ENCODE peak calls at places on chromosomes 1 and 21, in four cellular contexts. C is K562, B is HepG2, O is GM12878. W is an unnamed sample.

GRCh38 chr1:84117868-84118267 is 26.2 kb upstream of the PRKACB start:
- DNase-seq in C (no peak), B (no peak), O (no peak), W (no peak)

GRCh38 chr1:55285849-55286248 is 70.7 kb upstream of the USP24 start:
- DNase-seq in C (no peak), B (no peak), O (no peak), W (no peak)

GRCh38 chr1:47690341-47691244 is 252.7 kb downstream of the FOXD2 start:
- DNase-seq in C (no peak), B (no peak), O (no peak), W (peak)

GRCh38 chr1:179082308-179083030 is 599 bp downstream of the TOR3A start:
- DNase-seq in C (peak), B (peak), O (no peak), W (peak)

GRCh38 chr1:82978461-82979324 is 1020.2 kb downstream of the TTLL7 start:
- DNase-seq in C (no peak), B (no peak), O (no peak), W (peak)

GRCh38 chr1:99886841-99887240 is 36.7 kb downstream of the AGL start:
- DNase-seq in C (no peak), B (no peak), O (no peak), W (no peak)

GRCh38 chr1:28526886-28527285 is 21.0 kb downstream of the RCC1 start:
- DNase-seq in C (no peak), B (no peak), O (no peak), W (no peak)

GRCh38 chr1:22255341-22256212 is 112.7 kb upstream of the WNT4 start:
- DNase-seq in C (no peak), B (no peak), O (no peak), W (no peak)

GRCh38 chr1:45071567-45071966 is 59.5 kb downstream of the UROD start:
- DNase-seq in C (no peak), B (no peak), O (no peak), W (no peak)

GRCh38 chr1:27563407-27564263 is 40.3 kb downstream of the AHDC1 start:
- DNase-seq in C (peak), B (peak), O (no peak), W (no peak)

GRCh38 chr1:162847839-162848453 is 13.0 kb downstream of the CCDC190 start:
- DNase-seq in C (peak), B (peak), O (no peak), W (peak)

DNA sequence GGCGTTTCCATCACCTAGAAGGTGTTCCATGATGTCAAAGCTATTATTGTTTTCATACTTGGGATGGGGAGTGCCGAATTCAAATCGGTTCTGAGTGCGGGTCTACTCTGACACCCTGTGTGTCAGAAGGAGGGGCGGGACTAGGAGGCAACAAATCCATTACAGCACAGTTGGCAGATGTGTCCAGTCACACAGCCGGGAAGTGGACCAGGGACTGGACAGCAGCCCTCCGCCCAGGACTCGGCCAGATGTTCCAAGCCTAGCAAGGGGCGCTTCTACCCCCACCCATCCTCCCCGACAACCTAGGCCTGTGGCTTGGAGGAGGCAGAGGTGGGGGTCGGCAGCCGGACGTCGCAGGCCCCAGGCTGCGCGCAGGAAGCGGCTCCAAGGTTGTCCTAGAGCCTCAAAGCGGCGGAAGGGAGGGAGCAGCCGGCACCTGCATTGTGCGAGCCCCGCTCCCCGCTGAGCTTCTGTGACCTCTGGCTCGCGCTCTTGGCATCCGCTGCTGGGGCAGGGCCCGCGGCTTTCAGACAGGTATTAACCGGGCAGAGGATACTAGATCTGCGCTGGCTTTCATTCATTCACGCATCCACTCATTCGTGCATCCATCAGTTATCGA is 20.5 kb upstream of the MYCL start:
- DNase-seq in C (no peak), B (no peak), O (no peak), W (peak)
- TF ChIP-seq POLR2AphosphoS5 in C (no peak), B (no peak), O (no peak), W (no peak)

GRCh38 chr1:42681771-42682483 is at the start of gene YBX1:
- DNase-seq in C (peak), B (peak), O (peak), W (peak)

GRCh38 chr1:42680921-42681683 is 1.1 kb upstream of the YBX1 start:
- DNase-seq in C (peak), B (no peak), O (no peak), W (no peak)

GRCh38 chr1:42679364-42679983 is 2.7 kb upstream of the YBX1 start:
- DNase-seq in C (no peak), B (no peak), O (no peak), W (no peak)

GRCh38 chr1:42682739-42683529 is 716 bp downstream of the YBX1 start:
- DNase-seq in C (peak), B (peak), O (no peak), W (no peak)

GRCh38 chr1:42680045-42680444 is 2.2 kb upstream of the YBX1 start:
- DNase-seq in C (no peak), B (no peak), O (no peak), W (no peak)
- H3K9ac ChIP-seq in C (peak), B (no peak), O (no peak), W (no peak)

GRCh38 chr1:110746644-110747259 is 72.0 kb upstream of the KCNA3 start:
- DNase-seq in C (peak), B (peak), O (no peak), W (peak)
- TF ChIP-seq CREB1 in C (no peak), B (no peak), O (no peak), W (no peak)

GRCh38 chr21:26140185-26140584 is 30.4 kb downstream of the APP start:
- DNase-seq in C (peak), B (peak), O (no peak), W (no peak)
- TF ChIP-seq POLR2AphosphoS5 in C (no peak), B (no peak), O (no peak), W (no peak)

GRCh38 chr1:25748531-25749205 is 51.3 kb upstream of the SELENON start:
- DNase-seq in C (no peak), B (no peak), O (no peak), W (no peak)
- H3K9ac ChIP-seq in C (no peak), B (no peak), O (no peak), W (no peak)

DNA sequence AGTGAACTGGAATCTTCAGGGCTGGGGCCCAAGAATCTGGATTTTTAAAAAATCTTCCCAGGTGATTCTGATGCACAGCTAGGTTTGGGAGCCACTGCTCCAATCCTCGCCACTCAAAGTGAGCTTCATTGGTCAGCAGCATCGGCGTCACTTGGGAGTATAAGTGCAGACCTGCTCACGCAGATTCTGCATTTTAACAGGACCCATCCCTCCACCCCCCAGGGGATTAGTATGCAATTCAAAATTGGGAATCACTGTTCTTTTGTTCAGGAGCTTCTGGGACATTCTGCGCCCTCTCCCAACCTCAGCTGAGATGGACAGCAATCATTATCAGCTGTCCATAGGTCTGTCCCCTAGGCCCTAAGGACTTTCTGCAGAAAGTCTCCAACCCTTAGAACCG is 53.5 kb downstream of the LGR6 start:
- DNase-seq in C (no peak), B (no peak), O (no peak), W (no peak)
- TF ChIP-seq CREB1 in C (no peak), B (no peak), O (no peak), W (no peak)

GRCh38 chr1:2546515-2547209 is 9.5 kb upstream of the TNFRSF14 start:
- DNase-seq in C (peak), B (peak), O (peak), W (peak)
- TF ChIP-seq POLR2AphosphoS5 in C (no peak), B (peak), O (peak), W (no peak)

GRCh38 chr1:85330206-85330605 is 53.8 kb upstream of the BCL10 start:
- DNase-seq in C (no peak), B (peak), O (no peak), W (no peak)

GRCh38 chr1:85333186-85333585 is 56.8 kb upstream of the BCL10 start:
- DNase-seq in C (no peak), B (no peak), O (no peak), W (no peak)

GRCh38 chr1:85332575-85332974 is 56.1 kb upstream of the BCL10 start:
- DNase-seq in C (no peak), B (no peak), O (no peak), W (no peak)

GRCh38 chr1:85328713-85329376 is 52.4 kb upstream of the BCL10 start:
- DNase-seq in C (no peak), B (peak), O (no peak), W (no peak)

DNA sequence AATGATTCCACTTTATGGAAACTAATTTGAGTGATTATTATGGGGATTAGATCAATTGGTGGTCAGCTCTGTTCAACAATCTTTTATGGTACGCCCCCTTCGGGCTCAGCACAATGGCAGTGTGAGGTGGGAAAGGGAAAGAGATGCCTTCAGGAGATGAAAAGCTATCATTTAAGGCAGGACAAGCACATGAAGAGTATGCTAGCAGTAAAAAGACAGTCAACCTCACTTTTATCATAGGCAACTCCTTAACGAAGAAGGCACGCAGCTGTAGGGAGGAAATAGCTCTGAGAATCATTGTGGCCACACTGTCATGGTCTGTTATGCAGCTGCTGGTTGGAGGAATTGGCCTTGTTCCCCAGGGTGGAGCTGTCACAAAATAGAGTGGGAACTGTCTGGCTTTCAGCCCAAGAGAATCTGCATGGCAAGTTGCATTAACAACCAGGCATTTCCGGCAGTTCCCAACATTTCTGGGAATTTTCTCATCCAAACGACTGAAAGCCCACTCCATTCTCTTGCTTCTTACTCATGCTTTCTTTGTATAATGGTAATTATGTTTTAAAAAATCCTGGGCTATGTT is 54.4 kb upstream of the BCL10 start:
- DNase-seq in C (no peak), B (no peak), O (no peak), W (no peak)
- H3K9ac ChIP-seq in C (no peak), B (no peak), O (no peak), W (no peak)

GRCh38 chr1:3552751-3553150 is 58.6 kb downstream of the MEGF6 start:
- DNase-seq in C (no peak), B (no peak), O (no peak), W (no peak)

GRCh38 chr1:3550511-3551289 is 60.6 kb downstream of the MEGF6 start:
- DNase-seq in C (no peak), B (no peak), O (no peak), W (no peak)

GRCh38 chr1:3552176-3552575 is 59.1 kb downstream of the MEGF6 start:
- DNase-seq in C (no peak), B (no peak), O (no peak), W (no peak)

GRCh38 chr1:3551290-3551678 is 60.0 kb downstream of the MEGF6 start:
- DNase-seq in C (no peak), B (no peak), O (no peak), W (no peak)

GRCh38 chr1:3551711-3552110 is 59.6 kb downstream of the MEGF6 start:
- DNase-seq in C (no peak), B (no peak), O (no peak), W (no peak)
- TF ChIP-seq CREB1 in C (no peak), B (no peak), O (no peak), W (no peak)

W was measured in H1.